ENCODE peak calls at places on chromosomes 4 and X, in ten cellular contexts. W, R, K, O, L, J, Q, A, G and C are unnamed samples.

GRCh38 chr4:185885604-185886003 is 73.6 kb upstream of the SORBS2 start:
- DNase-seq in W (no peak), J (no peak), O (no peak), K (no peak), Q (no peak), A (no peak), R (no peak), G (no peak), L (no peak), C (no peak)

GRCh38 chr4:2286904-2287593 is 25.1 kb upstream of the MXD4 start:
- DNase-seq in A (no peak), Q (peak; percentile 52), L (no peak), J (no peak), R (no peak), G (no peak), W (no peak), O (no peak), K (peak; percentile 4), C (no peak)

GRCh38 chrX:53377464-53377863 is 45.0 kb downstream of the SMC1A start:
- DNase-seq in A (no peak), O (no peak), J (no peak), L (no peak), W (no peak), R (no peak), G (no peak), Q (no peak), K (no peak), C (no peak)

GRCh38 chr4:27066591-27066990 is 205.9 kb downstream of the STIM2 start:
- DNase-seq in Q (peak; percentile 32), L (no peak), G (no peak), O (no peak), R (no peak), W (no peak), A (no peak), K (no peak), J (no peak), C (no peak)

GRCh38 chrX:16435399-16435986 is 214.5 kb upstream of the S100G start:
- DNase-seq in J (no peak), W (no peak), O (no peak), A (no peak), G (no peak), R (no peak), Q (no peak), K (no peak), L (no peak), C (no peak)

GRCh38 chr4:14529653-14530052 is 472.6 kb upstream of the CPEB2 start:
- DNase-seq in L (no peak), W (no peak), O (no peak), G (no peak), K (no peak), J (peak; percentile 79), R (peak; percentile 5), A (peak; percentile 67), Q (peak; percentile 75), C (peak; percentile 30)

GRCh38 chrX:30950391-30950790 is 61.3 kb upstream of the TAB3 start:
- DNase-seq in L (no peak), A (no peak), Q (no peak), G (no peak), K (no peak), R (no peak), O (no peak), J (no peak), W (no peak), C (no peak)

GRCh38 chr4:151429957-151430548 is 21.1 kb downstream of the FHIP1A start:
- DNase-seq in J (peak; percentile 67), K (no peak), L (peak; percentile 50), R (peak; percentile 61), O (no peak), W (no peak), G (no peak), A (peak; percentile 26), Q (no peak), C (no peak)

GRCh38 chrX:104310657-104311056 is 55.9 kb upstream of the ESX1 start:
- DNase-seq in G (no peak), O (no peak), K (no peak), R (no peak), J (no peak), A (no peak), Q (no peak), L (no peak), W (no peak), C (no peak)

GRCh38 chr4:78953231-78953630 is 14.0 kb upstream of the PAQR3 start:
- DNase-seq in Q (no peak), G (no peak), K (no peak), O (no peak), L (no peak), W (no peak), R (no peak), A (no peak), J (no peak), C (no peak)

GRCh38 chr4:153530284-153530995 is 64.3 kb downstream of the TMEM131L start:
- DNase-seq in R (no peak), L (no peak), K (no peak), Q (no peak), W (no peak), J (no peak), G (peak; percentile 56), O (no peak), A (no peak), C (no peak)

GRCh38 chr4:137651128-137651527 is 118.8 kb upstream of the PCDH18 start:
- DNase-seq in O (peak; percentile 50), R (peak; percentile 83), L (peak; percentile 76), W (no peak), K (peak; percentile 72), Q (no peak), G (no peak), J (no peak), A (peak; percentile 45), C (no peak)

GRCh38 chrX:138925330-138925729 is 213.8 kb upstream of the FGF13 start:
- DNase-seq in A (peak; percentile 92), L (peak; percentile 94), W (no peak), Q (no peak), R (peak; percentile 95), K (peak; percentile 27), G (no peak), J (peak; percentile 32), O (peak; percentile 92), C (no peak)

GRCh38 chr4:1490906-1491629 is 84.8 kb upstream of the NKX1-1 start:
- DNase-seq in G (no peak), K (no peak), O (no peak), A (no peak), Q (peak; percentile 38), W (no peak), L (no peak), R (no peak), J (no peak), C (no peak)

GRCh38 chr4:47483722-47484121 is 1.4 kb upstream of the ATP10D start:
- DNase-seq in O (peak; percentile 58), L (peak; percentile 42), A (no peak), R (peak; percentile 58), W (no peak), K (no peak), J (no peak), G (no peak), Q (no peak), C (no peak)

GRCh38 chrX:42176790-42177189 is 253.4 kb upstream of the CASK start:
- DNase-seq in R (no peak), A (peak; percentile 2), K (no peak), W (no peak), Q (peak; percentile 69), L (no peak), J (peak; percentile 28), O (no peak), G (no peak), C (no peak)

GRCh38 chrX:2665387-2666304 is 25.4 kb upstream of the CD99 start:
- DNase-seq in L (no peak), A (no peak), O (no peak), J (no peak), W (no peak), Q (no peak), K (no peak), G (no peak), R (no peak), C (no peak)
- H3K9ac ChIP-seq in L (no peak overlapping the region), A (no peak overlapping the region), O (no peak overlapping the region), J (no peak overlapping the region), W (no peak overlapping the region), Q (no peak overlapping the region), K (no peak overlapping the region), G (no peak overlapping the region), R (no peak overlapping the region), C (no peak overlapping the region)

DNA sequence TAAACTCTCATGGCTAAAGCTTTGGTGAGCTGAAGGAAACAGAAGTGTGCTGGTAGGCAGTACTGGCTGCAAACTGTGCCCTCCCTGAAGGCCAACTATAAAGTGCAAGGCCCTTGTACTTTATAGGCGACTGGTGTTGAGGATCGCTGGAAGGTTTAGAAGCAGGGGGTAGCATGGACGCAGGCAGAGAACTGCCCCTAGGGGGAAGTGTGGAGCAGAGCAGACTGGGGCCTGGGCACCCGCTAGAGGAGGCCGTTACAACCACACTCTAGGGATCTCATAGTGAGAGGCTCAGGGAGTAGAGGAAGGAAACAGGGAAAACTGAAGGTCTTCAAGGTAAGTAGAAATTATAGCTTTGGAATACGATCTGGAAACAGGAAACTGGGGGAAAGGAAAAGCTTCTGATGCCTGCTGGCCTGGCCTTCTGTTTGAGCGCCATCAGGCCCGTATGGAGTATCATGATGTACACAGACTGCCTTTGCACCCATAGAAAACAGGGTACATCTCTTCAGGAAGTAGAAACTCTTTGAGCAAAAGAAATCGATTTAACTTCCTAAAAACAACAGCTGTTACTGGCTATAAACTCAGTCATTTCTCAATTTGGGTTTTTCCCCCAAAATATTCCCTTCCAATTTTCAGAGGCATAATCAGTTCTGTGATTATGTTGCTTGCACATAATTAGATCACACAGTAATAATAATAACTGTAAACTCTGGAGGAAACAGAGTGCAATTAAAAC is 23.9 kb upstream of the TMSB4X start:
- DNase-seq in K (no peak), G (peak; percentile 81), A (no peak), J (peak; percentile 65), O (peak; percentile 3), L (no peak), W (no peak), Q (peak; percentile 93), R (no peak), C (no peak)
- H3K9ac ChIP-seq in K (no peak overlapping the region), G (peak overlapping the region; percentile 59), A (no peak overlapping the region), J (no peak overlapping the region), O (peak overlapping the region; percentile 61), L (no peak overlapping the region), W (no peak overlapping the region), Q (no peak overlapping the region), R (no peak overlapping the region), C (no peak overlapping the region)

GRCh38 chr4:156293657-156294297 is 340.1 kb upstream of the CTSO start:
- DNase-seq in J (no peak), K (peak; percentile 93), W (no peak), O (peak; percentile 79), G (no peak), L (peak; percentile 90), A (peak; percentile 79), Q (no peak), R (peak; percentile 94), C (no peak)
- H3K9ac ChIP-seq in J (no peak overlapping the region), K (no peak overlapping the region), W (no peak overlapping the region), O (no peak overlapping the region), G (no peak overlapping the region), L (peak overlapping the region; percentile 80), A (no peak overlapping the region), Q (no peak overlapping the region), R (no peak overlapping the region), C (no peak overlapping the region)

DNA sequence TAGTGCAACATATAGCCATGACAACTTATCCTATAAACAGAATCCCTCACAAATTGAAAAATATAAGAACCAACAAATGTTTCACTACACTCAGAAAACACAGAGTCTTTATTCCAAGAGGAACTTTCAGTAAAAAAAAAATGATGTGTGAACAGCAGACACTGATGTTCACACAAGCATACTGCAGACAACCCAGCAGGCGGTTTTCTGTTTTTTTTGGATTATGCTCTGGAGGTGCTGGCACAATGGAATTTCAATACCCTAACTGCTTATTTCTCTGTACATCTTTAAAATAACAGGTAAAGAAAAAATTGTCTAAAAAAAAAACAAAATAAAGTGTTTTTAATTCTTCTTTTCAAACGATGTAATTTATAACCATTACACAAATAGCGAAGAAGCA is 55.4 kb downstream of the ANAPC10 start:
- DNase-seq in W (no peak), Q (no peak), G (no peak), K (no peak), R (peak; percentile 37), J (no peak), O (no peak), L (no peak), A (no peak), C (no peak)
- H3K9ac ChIP-seq in W (no peak overlapping the region), Q (no peak overlapping the region), G (no peak overlapping the region), K (no peak overlapping the region), R (no peak overlapping the region), J (no peak overlapping the region), O (no peak overlapping the region), L (no peak overlapping the region), A (no peak overlapping the region), C (no peak overlapping the region)